ENCODE peak calls at places on chromosome 18, in eight cellular contexts. One of them, this sample, is unnamed. For H3K9me3 and H3K4me1, the result is how much of the 10 kb centered on the place peaks cover.

GRCh38 chr18:39198376-39198775 is 1632.8 kb upstream of the CELF4 start:
- DNase-seq in right lobe of liver: no peak
- DNase-seq in astrocyte: peak
- DNase-seq in HepG2: no peak
- DNase-seq in tibial artery: no peak
- DNase-seq in SJSA1: no peak
- DNase-seq in CD8-positive, alpha-beta memory T cell: no peak
- DNase-seq in pancreas: no peak
- DNase-seq in this sample: peak

GRCh38 chr18:63430526-63430925 is 8.2 kb upstream of the VPS4B start:
- DNase-seq in SJSA1: no peak
- DNase-seq in pancreas: no peak
- DNase-seq in CD8-positive, alpha-beta memory T cell: no peak
- DNase-seq in tibial artery: no peak
- DNase-seq in astrocyte: no peak
- DNase-seq in right lobe of liver: no peak
- DNase-seq in HepG2: no peak
- DNase-seq in this sample: no peak

GRCh38 chr18:24678113-24678512 is 217.7 kb downstream of the HRH4 start:
- DNase-seq in astrocyte: no peak
- DNase-seq in pancreas: no peak
- DNase-seq in HepG2: no peak
- DNase-seq in right lobe of liver: no peak
- DNase-seq in CD8-positive, alpha-beta memory T cell: no peak
- DNase-seq in tibial artery: no peak
- DNase-seq in SJSA1: no peak
- DNase-seq in this sample: no peak

GRCh38 chr18:73908323-73908722 is 239.3 kb downstream of the FBXO15 start:
- DNase-seq in HepG2: no peak
- DNase-seq in right lobe of liver: no peak
- DNase-seq in tibial artery: no peak
- DNase-seq in CD8-positive, alpha-beta memory T cell: no peak
- DNase-seq in pancreas: no peak
- DNase-seq in astrocyte: peak
- DNase-seq in SJSA1: no peak
- DNase-seq in this sample: peak

GRCh38 chr18:12621737-12622306 is 36.1 kb downstream of the SPIRE1 start:
- DNase-seq in astrocyte: peak
- DNase-seq in pancreas: no peak
- DNase-seq in HepG2: no peak
- DNase-seq in SJSA1: no peak
- DNase-seq in tibial artery: no peak
- DNase-seq in CD8-positive, alpha-beta memory T cell: no peak
- DNase-seq in right lobe of liver: no peak
- DNase-seq in this sample: peak

GRCh38 chr18:62420513-62421209 is 95.6 kb downstream of the TNFRSF11A start:
- DNase-seq in right lobe of liver: no peak
- DNase-seq in CD8-positive, alpha-beta memory T cell: peak
- DNase-seq in tibial artery: no peak
- DNase-seq in SJSA1: peak
- DNase-seq in pancreas: peak
- DNase-seq in astrocyte: peak
- DNase-seq in HepG2: peak
- DNase-seq in this sample: peak

GRCh38 chr18:71442830-71443229 is 1101.3 kb downstream of the CBLN2 start:
- DNase-seq in SJSA1: no peak
- DNase-seq in pancreas: no peak
- DNase-seq in CD8-positive, alpha-beta memory T cell: no peak
- DNase-seq in HepG2: no peak
- DNase-seq in right lobe of liver: no peak
- DNase-seq in tibial artery: no peak
- DNase-seq in astrocyte: peak
- DNase-seq in this sample: peak

GRCh38 chr18:69109686-69110085 is 291.0 kb upstream of the DOK6 start:
- DNase-seq in right lobe of liver: no peak
- DNase-seq in SJSA1: no peak
- DNase-seq in tibial artery: no peak
- DNase-seq in pancreas: no peak
- DNase-seq in CD8-positive, alpha-beta memory T cell: no peak
- DNase-seq in astrocyte: peak
- DNase-seq in HepG2: no peak
- DNase-seq in this sample: no peak

GRCh38 chr18:74040459-74041332 is 106.9 kb downstream of the FBXO15 start:
- DNase-seq in right lobe of liver: peak
- DNase-seq in CD8-positive, alpha-beta memory T cell: peak
- DNase-seq in astrocyte: no peak
- DNase-seq in SJSA1: peak
- DNase-seq in pancreas: peak
- DNase-seq in HepG2: peak
- DNase-seq in tibial artery: no peak
- DNase-seq in this sample: peak

GRCh38 chr18:13614318-13614643 is 112.1 kb downstream of the FAM210A start:
- DNase-seq in right lobe of liver: no peak
- DNase-seq in tibial artery: no peak
- DNase-seq in pancreas: no peak
- DNase-seq in CD8-positive, alpha-beta memory T cell: no peak
- DNase-seq in SJSA1: no peak
- DNase-seq in astrocyte: no peak
- DNase-seq in HepG2: no peak
- DNase-seq in this sample: no peak

GRCh38 chr18:5295231-5295920 is at the start of gene ZBTB14:
- DNase-seq in SJSA1: no peak
- DNase-seq in right lobe of liver: peak
- DNase-seq in HepG2: peak
- DNase-seq in pancreas: peak
- DNase-seq in astrocyte: peak
- DNase-seq in tibial artery: peak
- DNase-seq in CD8-positive, alpha-beta memory T cell: peak
- DNase-seq in this sample: peak

GRCh38 chr18:7021994-7022840 is 95.4 kb downstream of the LAMA1 start:
- DNase-seq in CD8-positive, alpha-beta memory T cell: no peak
- DNase-seq in HepG2: peak
- DNase-seq in SJSA1: peak
- DNase-seq in right lobe of liver: peak
- DNase-seq in astrocyte: no peak
- DNase-seq in pancreas: peak
- DNase-seq in tibial artery: no peak
- DNase-seq in this sample: peak

GRCh38 chr18:42617086-42617725 is 498.3 kb downstream of the RIT2 start:
- DNase-seq in SJSA1: no peak
- DNase-seq in HepG2: no peak
- DNase-seq in pancreas: no peak
- DNase-seq in astrocyte: no peak
- DNase-seq in right lobe of liver: no peak
- DNase-seq in tibial artery: no peak
- DNase-seq in CD8-positive, alpha-beta memory T cell: no peak
- DNase-seq in this sample: no peak

GRCh38 chr18:48892146-48892855 is 58.5 kb downstream of the SMAD7 start:
- DNase-seq in tibial artery: peak
- DNase-seq in CD8-positive, alpha-beta memory T cell: no peak
- DNase-seq in right lobe of liver: no peak
- DNase-seq in HepG2: no peak
- DNase-seq in SJSA1: no peak
- DNase-seq in pancreas: no peak
- DNase-seq in astrocyte: no peak
- DNase-seq in this sample: no peak

GRCh38 chr18:12944724-12945123 is 3.1 kb upstream of the SEH1L start:
- DNase-seq in SJSA1: no peak
- DNase-seq in pancreas: peak
- DNase-seq in CD8-positive, alpha-beta memory T cell: no peak
- DNase-seq in astrocyte: peak
- DNase-seq in HepG2: no peak
- DNase-seq in tibial artery: peak
- DNase-seq in right lobe of liver: peak
- DNase-seq in this sample: no peak

GRCh38 chr18:53819174-53819573 is 405.3 kb downstream of the MBD2 start:
- DNase-seq in astrocyte: no peak
- DNase-seq in tibial artery: no peak
- DNase-seq in CD8-positive, alpha-beta memory T cell: no peak
- DNase-seq in right lobe of liver: no peak
- DNase-seq in SJSA1: no peak
- DNase-seq in pancreas: no peak
- DNase-seq in HepG2: no peak
- DNase-seq in this sample: no peak
- H3K9me3 ChIP-seq in astrocyte: under half
- H3K9me3 ChIP-seq in tibial artery: under half
- H3K9me3 ChIP-seq in CD8-positive, alpha-beta memory T cell: under half
- H3K9me3 ChIP-seq in right lobe of liver: under half
- H3K9me3 ChIP-seq in SJSA1: under half
- H3K9me3 ChIP-seq in pancreas: under half
- H3K9me3 ChIP-seq in HepG2: under half
- H3K9me3 ChIP-seq in this sample: under half

DNA sequence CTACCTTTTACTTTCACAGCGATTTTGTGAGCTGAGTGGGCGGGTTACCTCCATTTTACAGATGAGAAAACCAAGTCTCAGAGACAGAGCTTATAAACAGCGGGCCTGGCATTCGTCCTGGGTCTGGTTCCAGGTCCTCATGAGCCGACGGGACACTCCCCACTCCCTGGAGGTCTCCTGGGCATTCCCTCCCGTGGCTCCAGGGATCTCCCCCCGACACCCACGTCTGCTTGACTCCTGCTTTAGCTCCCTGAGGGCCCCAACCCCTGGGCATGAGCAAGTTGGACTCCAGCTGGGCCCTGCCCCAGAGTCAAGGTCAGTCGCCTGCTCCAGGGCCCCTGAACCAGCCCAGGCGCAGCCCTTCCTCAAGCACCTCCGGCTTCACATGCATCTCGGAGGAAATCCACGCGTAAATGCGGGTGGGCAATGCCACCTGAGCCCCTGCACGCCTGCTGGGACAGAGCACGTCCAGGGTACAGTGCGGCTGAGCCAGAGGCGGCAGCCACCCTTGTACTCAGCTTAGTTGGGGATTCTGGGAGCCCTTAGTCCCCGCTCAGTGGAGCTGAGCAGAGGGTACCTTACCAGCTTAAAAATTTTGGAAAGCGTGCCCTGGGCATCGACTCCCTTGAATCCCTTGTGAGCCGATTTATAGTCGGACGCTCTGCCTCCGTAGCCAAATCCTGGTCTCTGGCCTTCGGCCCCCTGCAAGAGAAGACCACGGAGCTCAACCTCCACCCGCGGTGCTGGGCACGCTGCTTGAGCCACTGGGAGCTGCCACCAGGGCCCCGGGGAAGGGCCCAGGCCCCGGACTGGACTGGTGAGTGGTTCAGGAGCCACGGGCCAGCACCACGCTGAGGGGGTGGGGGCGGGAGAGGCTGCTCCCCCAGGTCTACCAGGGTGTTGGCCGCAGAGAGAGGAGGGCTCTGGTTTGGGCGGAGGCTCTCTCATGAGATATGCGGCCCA is 148.1 kb downstream of the MBP start:
- DNase-seq in HepG2: no peak
- DNase-seq in SJSA1: no peak
- DNase-seq in pancreas: no peak
- DNase-seq in right lobe of liver: no peak
- DNase-seq in tibial artery: no peak
- DNase-seq in astrocyte: no peak
- DNase-seq in CD8-positive, alpha-beta memory T cell: no peak
- DNase-seq in this sample: no peak
- H3K4me1 ChIP-seq in HepG2: under half
- H3K4me1 ChIP-seq in SJSA1: under half
- H3K4me1 ChIP-seq in pancreas: under half
- H3K4me1 ChIP-seq in right lobe of liver: under half
- H3K4me1 ChIP-seq in tibial artery: under half
- H3K4me1 ChIP-seq in astrocyte: under half
- H3K4me1 ChIP-seq in CD8-positive, alpha-beta memory T cell: under half
- H3K4me1 ChIP-seq in this sample: under half

DNA sequence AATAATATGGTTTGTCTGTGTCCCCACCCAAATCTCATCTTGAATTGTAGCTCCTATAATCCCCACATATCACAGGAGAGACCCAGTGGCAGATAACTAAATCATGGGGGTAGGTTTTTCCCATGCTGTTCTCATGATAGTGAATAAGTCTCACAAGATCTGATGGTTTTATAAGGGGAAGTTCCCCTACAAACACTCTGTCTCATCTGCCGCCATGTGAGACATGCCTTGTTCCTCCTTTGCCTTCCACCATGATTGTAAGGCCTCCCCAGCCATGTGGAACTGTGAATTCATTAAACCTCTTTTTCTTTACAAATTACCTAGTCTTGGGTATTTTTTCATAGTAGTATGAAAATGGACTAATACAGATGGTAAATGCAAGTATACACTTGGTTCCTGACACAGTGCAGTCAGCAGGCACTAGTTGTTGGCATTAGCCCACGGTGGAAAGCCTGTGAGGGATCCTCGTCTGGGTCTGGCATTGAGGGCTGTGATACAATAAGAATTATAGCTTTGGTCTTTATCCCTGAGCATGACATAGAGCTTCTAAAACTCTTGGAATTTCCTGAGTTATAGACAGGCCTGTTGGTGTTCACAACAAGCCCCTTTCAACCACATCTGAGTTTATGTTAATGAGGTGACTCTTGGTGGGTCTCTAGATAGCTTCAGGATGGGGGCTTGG is 135.9 kb downstream of the CABLES1 start:
- DNase-seq in astrocyte: peak
- DNase-seq in HepG2: no peak
- DNase-seq in pancreas: no peak
- DNase-seq in right lobe of liver: no peak
- DNase-seq in CD8-positive, alpha-beta memory T cell: no peak
- DNase-seq in tibial artery: no peak
- DNase-seq in SJSA1: no peak
- DNase-seq in this sample: no peak
- H3K9me3 ChIP-seq in astrocyte: under half
- H3K9me3 ChIP-seq in HepG2: under half
- H3K9me3 ChIP-seq in pancreas: under half
- H3K9me3 ChIP-seq in right lobe of liver: under half
- H3K9me3 ChIP-seq in CD8-positive, alpha-beta memory T cell: under half
- H3K9me3 ChIP-seq in tibial artery: under half
- H3K9me3 ChIP-seq in SJSA1: under half
- H3K9me3 ChIP-seq in this sample: under half

GRCh38 chr18:3255611-3256165 is 6.2 kb upstream of the MYL12B start:
- DNase-seq in right lobe of liver: no peak
- DNase-seq in tibial artery: no peak
- DNase-seq in SJSA1: no peak
- DNase-seq in astrocyte: no peak
- DNase-seq in pancreas: no peak
- DNase-seq in HepG2: no peak
- DNase-seq in CD8-positive, alpha-beta memory T cell: no peak
- DNase-seq in this sample: no peak
- H3K4me1 ChIP-seq in right lobe of liver: under half
- H3K4me1 ChIP-seq in tibial artery: half or more
- H3K4me1 ChIP-seq in SJSA1: half or more
- H3K4me1 ChIP-seq in astrocyte: under half
- H3K4me1 ChIP-seq in pancreas: under half
- H3K4me1 ChIP-seq in HepG2: half or more
- H3K4me1 ChIP-seq in CD8-positive, alpha-beta memory T cell: half or more
- H3K4me1 ChIP-seq in this sample: half or more